ENCODE peak calls at places on chromosomes 2 and 18, in five cellular contexts. O is H9, P is neuronal stem cell, N is mesenchymal stem cell, Z is H1. I is an unnamed sample. For H3K27me3, the result is how much of the 10 kb centered on the place peaks cover.

GRCh38 chr2:86747708-86748627 is 27.9 kb downstream of the RMND5A start:
- DNase-seq in O (no peak), Z (no peak), P (no peak), N (peak), I (peak)

GRCh38 chr2:174836345-174836999 is 72.2 kb upstream of the CHRNA1 start:
- DNase-seq in P (no peak), N (peak), Z (no peak), O (no peak), I (peak)

GRCh38 chr2:121075006-121075545 is 209.9 kb downstream of the TFCP2L1 start:
- DNase-seq in O (peak), P (peak), Z (peak), N (peak), I (no peak)

GRCh38 chr2:68762665-68763064 is 28.1 kb downstream of the ARHGAP25 start:
- DNase-seq in O (no peak), P (no peak), N (peak), Z (no peak), I (peak)

GRCh38 chr2:234378440-234378839 is 118.4 kb downstream of the ARL4C start:
- DNase-seq in P (no peak), O (no peak), N (no peak), Z (no peak), I (peak)

GRCh38 chr2:197071213-197071612 is 144.7 kb upstream of the PGAP1 start:
- DNase-seq in Z (no peak), P (no peak), N (no peak), O (no peak), I (no peak)

GRCh38 chr2:230925879-230926765 is 1.1 kb upstream of the GPR55 start:
- DNase-seq in N (no peak), Z (no peak), O (peak), P (no peak), I (no peak)

GRCh38 chr2:11987151-11987550 is 240.7 kb downstream of the LPIN1 start:
- DNase-seq in O (no peak), N (no peak), Z (no peak), P (no peak), I (no peak)

GRCh38 chr2:187299122-187299906 is 148.7 kb downstream of the CALCRL start:
- DNase-seq in O (no peak), N (no peak), Z (no peak), P (no peak), I (no peak)

GRCh38 chr18:32093106-32093511 is 1.4 kb downstream of the RNF138 start:
- DNase-seq in P (peak), N (peak), O (peak), Z (no peak), I (peak)

GRCh38 chr2:73105511-73105971 is 7.2 kb downstream of the RAB11FIP5 start:
- DNase-seq in O (no peak), Z (no peak), P (no peak), N (no peak), I (peak)

GRCh38 chr2:182616471-182617393 is 99.3 kb upstream of the DNAJC10 start:
- DNase-seq in P (no peak), O (no peak), Z (no peak), N (peak), I (no peak)

GRCh38 chr2:238263204-238264071 is 23.6 kb upstream of the HES6 start:
- DNase-seq in O (peak), Z (peak), P (peak), N (peak), I (peak)

GRCh38 chr18:10519999-10520935 is 5.6 kb upstream of the NAPG start:
- DNase-seq in Z (peak), N (peak), P (peak), O (peak), I (peak)

GRCh38 chr2:160687629-160688028 is 194.0 kb upstream of the RBMS1 start:
- DNase-seq in Z (no peak), N (no peak), O (no peak), P (no peak), I (no peak)

GRCh38 chr18:48330016-48330991 is 78.9 kb downstream of the ZBTB7C start:
- DNase-seq in O (no peak), P (no peak), Z (no peak), N (peak), I (no peak)

GRCh38 chr2:195559431-195559914 is 97.6 kb upstream of the SLC39A10 start:
- DNase-seq in Z (peak), P (no peak), O (peak), N (peak), I (peak)

GRCh38 chr2:105113616-105114275 is 75.9 kb downstream of the MRPS9 start:
- DNase-seq in P (no peak), N (no peak), Z (no peak), O (no peak), I (no peak)

GRCh38 chr18:69843047-69843446 is 104.6 kb downstream of the CD226 start:
- DNase-seq in N (no peak), Z (no peak), O (no peak), P (no peak), I (no peak)

GRCh38 chr2:204321910-204322765 is 223.1 kb upstream of the PARD3B start:
- DNase-seq in O (no peak), N (peak), Z (no peak), P (no peak), I (peak)

GRCh38 chr18:44465337-44465736 is 215.4 kb upstream of the SETBP1 start:
- DNase-seq in Z (no peak), P (no peak), N (no peak), O (no peak), I (no peak)

GRCh38 chr18:14577971-14578370 is 34.6 kb upstream of the POTEC start:
- DNase-seq in N (no peak), O (no peak), Z (no peak), P (no peak), I (no peak)

GRCh38 chr2:120231974-120232635 is 8.9 kb upstream of the TMEM185B start:
- DNase-seq in P (no peak), O (peak), Z (no peak), N (peak), I (no peak)

GRCh38 chr2:196598412-196598811 is 41.1 kb upstream of the CCDC150 start:
- DNase-seq in Z (no peak), O (no peak), N (no peak), P (no peak), I (no peak)

GRCh38 chr2:167114018-167114417 is 225.7 kb downstream of the XIRP2 start:
- DNase-seq in P (no peak), O (no peak), N (peak), Z (no peak), I (no peak)

GRCh38 chr2:45943231-45944044 is 292.0 kb downstream of the PRKCE start:
- DNase-seq in Z (no peak), N (peak), P (no peak), O (peak), I (no peak)
- H2BK5ac ChIP-seq in Z (no peak), N (peak), P (no peak), O (no peak), I (no peak)

DNA sequence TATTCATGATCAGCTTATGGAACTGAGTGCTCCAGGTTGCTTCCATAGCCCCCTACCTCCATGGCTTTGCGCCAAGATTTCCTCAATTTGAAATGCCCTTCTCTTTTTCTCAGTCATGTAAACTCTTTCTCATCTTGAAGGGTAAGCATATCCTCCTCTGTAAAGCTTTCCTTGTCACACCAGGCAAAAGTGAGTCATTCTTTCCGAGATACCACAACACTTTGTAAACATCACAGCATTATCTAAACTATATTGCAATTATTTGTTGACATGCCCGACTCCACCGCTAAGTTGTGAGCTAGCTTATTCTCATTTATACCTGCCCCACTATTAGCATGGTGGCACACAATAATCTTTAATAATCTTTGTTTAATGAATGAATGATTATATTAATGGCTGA is 419.5 kb upstream of the CHST9 start:
- DNase-seq in P (no peak), N (peak), O (no peak), Z (no peak), I (peak)
- H2BK12ac ChIP-seq in P (no peak), N (no peak), O (no peak), Z (no peak), I (no peak)

GRCh38 chr2:29962922-29963321 is 41.5 kb upstream of the ALK start:
- DNase-seq in O (no peak), Z (no peak), P (no peak), N (no peak), I (no peak)

GRCh38 chr2:29963972-29964570 is 42.7 kb upstream of the ALK start:
- DNase-seq in O (no peak), N (no peak), P (no peak), Z (no peak), I (no peak)

GRCh38 chr2:29966256-29966655 is 44.9 kb upstream of the ALK start:
- DNase-seq in N (no peak), O (no peak), Z (no peak), P (no peak), I (no peak)
- H3K27me3 ChIP-seq in N (half or more), O (under half), Z (under half), P (under half), I (under half)

GRCh38 chr18:79787527-79788095 is 10.1 kb upstream of the KCNG2 start:
- DNase-seq in N (no peak), O (no peak), P (no peak), Z (no peak), I (no peak)
- H2BK5ac ChIP-seq in N (no peak), O (no peak), P (no peak), Z (no peak), I (no peak)

GRCh38 chr2:6959751-6960150 is 42.5 kb downstream of the RNF144A start:
- DNase-seq in Z (no peak), O (no peak), P (no peak), N (no peak), I (no peak)
- H2BK12ac ChIP-seq in Z (no peak), O (no peak), P (no peak), N (no peak), I (no peak)

GRCh38 chr2:36702781-36703180 is 6.3 kb downstream of the VIT start:
- DNase-seq in Z (no peak), P (no peak), O (no peak), N (no peak), I (no peak)
- H3K27me3 ChIP-seq in Z (under half), P (under half), O (under half), N (under half), I (under half)